ENCODE peak calls at places on chromosome 12, in seven cellular contexts. D is neural progenitor cell, A is IMR-90, F is MM.1S, Q is endothelial cell of umbilical vein, M is astrocyte, H is fibroblast of lung. S is an unnamed sample.
A peak's percentile ranks its signal among the peaks of the same experiment; 100 is the strongest.

GRCh38 chr12:105986779-105987686 is 151.7 kb downstream of the NUAK1 start:
- DNase-seq in A (peak; percentile 95), F (peak; percentile 55), M (peak; percentile 99), Q (no peak), D (no peak), H (peak; percentile 53), S (peak; percentile 37)

GRCh38 chr12:126538888-126539287 is 1473.7 kb downstream of the AACS start:
- DNase-seq in F (no peak), A (no peak), H (no peak), M (no peak), D (no peak), Q (no peak), S (no peak)

GRCh38 chr12:27013606-27014084 is 539 bp downstream of the TM7SF3 start:
- DNase-seq in D (peak; percentile 41), A (peak; percentile 47), H (peak; percentile 48), F (peak; percentile 12), M (peak; percentile 20), Q (peak; percentile 55), S (peak; percentile 41)

GRCh38 chr12:112130461-112130998 is 5.2 kb downstream of the TRAFD1 start:
- DNase-seq in D (no peak), F (peak; percentile 48), H (peak; percentile 41), Q (peak; percentile 72), M (no peak), A (peak; percentile 36), S (peak; percentile 46)

GRCh38 chr12:92288533-92288932 is 142.9 kb upstream of the BTG1 start:
- DNase-seq in Q (no peak), A (no peak), D (no peak), F (no peak), M (no peak), H (peak; percentile 19), S (no peak)

GRCh38 chr12:51871126-51871525 is 16.8 kb upstream of the ANKRD33 start:
- DNase-seq in A (no peak), Q (no peak), M (no peak), F (no peak), D (no peak), H (no peak), S (no peak)

GRCh38 chr12:65533177-65533883 is 254.8 kb downstream of the MSRB3 start:
- DNase-seq in D (no peak), F (no peak), A (peak; percentile 52), M (peak; percentile 83), H (peak; percentile 78), Q (peak; percentile 85), S (no peak)

GRCh38 chr12:55712154-55712553 is 3.7 kb upstream of the BLOC1S1 start:
- DNase-seq in A (no peak), M (no peak), D (no peak), H (no peak), Q (no peak), F (no peak), S (no peak)

GRCh38 chr12:1013618-1014489 is 22.8 kb downstream of the ERC1 start:
- DNase-seq in Q (peak; percentile 64), H (peak; percentile 86), F (no peak), M (peak; percentile 79), A (peak; percentile 87), D (no peak), S (peak; percentile 13)

GRCh38 chr12:106581543-106582263 is 1.1 kb upstream of the RFX4 start:
- DNase-seq in Q (no peak), D (peak; percentile 90), A (no peak), M (no peak), F (no peak), H (no peak), S (peak; percentile 52)

GRCh38 chr12:115583591-115583990 is 693.9 kb downstream of the MED13L start:
- DNase-seq in F (no peak), D (no peak), M (no peak), A (no peak), Q (no peak), H (no peak), S (no peak)

GRCh38 chr12:553216-554000 is 93.7 kb downstream of the B4GALNT3 start:
- DNase-seq in D (no peak), Q (no peak), A (no peak), H (no peak), M (no peak), F (peak; percentile 17), S (no peak)

GRCh38 chr12:29551879-29552278 is 54.4 kb upstream of the OVCH1 start:
- DNase-seq in D (no peak), Q (no peak), H (no peak), F (no peak), M (no peak), A (no peak), S (no peak)

GRCh38 chr12:117162167-117162539 is 28.1 kb downstream of the FBXO21 start:
- DNase-seq in F (no peak), M (no peak), D (no peak), Q (no peak), H (no peak), A (no peak), S (no peak)

GRCh38 chr12:88764781-88765470 is 184.7 kb upstream of the KITLG start:
- DNase-seq in H (peak; percentile 28), D (no peak), M (peak; percentile 4), Q (no peak), A (peak; percentile 47), F (no peak), S (no peak)

GRCh38 chr12:662541-663292 is 528 bp downstream of the NINJ2 start:
- DNase-seq in H (no peak), D (no peak), Q (no peak), F (no peak), M (peak; percentile 5), A (no peak), S (no peak)

GRCh38 chr12:132629330-132629729 is 10.8 kb downstream of the P2RX2 start:
- DNase-seq in Q (no peak), F (no peak), D (no peak), A (no peak), H (no peak), M (no peak), S (no peak)

GRCh38 chr12:109793411-109793810 is 39.8 kb downstream of the TRPV4 start:
- DNase-seq in A (no peak), H (no peak), F (no peak), M (no peak), D (no peak), Q (no peak), S (no peak)

GRCh38 chr12:23816394-23816851 is 133.0 kb downstream of the SOX5 start:
- DNase-seq in H (no peak), M (no peak), Q (no peak), A (no peak), F (no peak), D (no peak), S (no peak)

DNA sequence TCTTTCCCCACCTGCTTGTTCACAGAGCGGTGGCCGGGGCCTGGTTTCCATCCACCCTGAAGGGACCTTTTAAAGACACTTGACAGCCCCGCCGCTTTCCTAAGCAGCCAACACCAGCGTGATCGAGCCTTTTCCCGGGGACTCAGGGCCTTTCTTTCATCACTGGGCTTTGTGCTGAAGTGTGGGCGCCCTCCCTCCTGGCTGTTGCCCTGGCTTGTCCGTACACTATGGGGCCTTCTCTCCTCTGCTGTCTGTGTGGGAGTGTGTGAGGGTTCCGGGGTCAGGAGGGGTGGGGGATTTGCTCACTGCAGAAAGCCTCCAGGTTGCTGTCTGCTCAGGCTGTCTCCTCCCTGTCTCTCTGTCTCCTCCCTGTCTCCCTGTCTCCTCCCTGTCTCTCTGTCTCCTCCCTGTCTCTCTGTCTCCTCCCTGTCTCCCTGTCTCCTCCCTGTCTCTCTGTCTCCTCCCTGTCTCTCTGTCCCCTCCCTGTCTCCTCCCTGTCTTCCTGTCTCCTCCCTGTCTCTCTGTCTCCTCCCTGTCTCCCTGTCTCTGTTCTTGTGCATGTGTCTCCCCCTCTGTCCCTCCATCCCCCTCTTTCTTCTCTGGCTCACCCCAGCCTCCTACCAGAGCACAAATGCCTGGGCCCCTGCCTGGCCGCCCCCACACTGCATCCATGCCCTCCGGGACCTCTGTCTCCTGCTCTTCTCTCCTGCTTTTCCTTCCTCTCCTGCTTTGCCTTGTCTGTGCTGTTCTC is 64.7 kb downstream of the CCDC92 start:
- DNase-seq in D (peak; percentile 45), Q (no peak), H (no peak), A (no peak), F (no peak), M (no peak), S (peak; percentile 30)
- H3K4me3 ChIP-seq in D (no peak overlapping the region), Q (no peak overlapping the region), H (no peak overlapping the region), A (no peak overlapping the region), F (no peak overlapping the region), M (no peak overlapping the region), S (no peak overlapping the region)

GRCh38 chr12:3998968-3999792 is 126.0 kb upstream of the PARP11 start:
- DNase-seq in M (no peak), Q (no peak), D (no peak), F (no peak), A (no peak), H (no peak), S (peak; percentile 89)
- H2AFZ ChIP-seq in M (no peak overlapping the region), Q (no peak overlapping the region), D (no peak overlapping the region), F (no peak overlapping the region), A (no peak overlapping the region), H (no peak overlapping the region), S (no peak overlapping the region)

GRCh38 chr12:129885287-129885686 is 18.5 kb downstream of the TMEM132D start:
- DNase-seq in F (no peak), M (no peak), H (no peak), D (no peak), A (no peak), Q (no peak), S (no peak)

GRCh38 chr12:129887047-129887568 is 16.7 kb downstream of the TMEM132D start:
- DNase-seq in A (no peak), M (peak; percentile 40), D (no peak), H (no peak), Q (no peak), F (no peak), S (peak; percentile 49)

DNA sequence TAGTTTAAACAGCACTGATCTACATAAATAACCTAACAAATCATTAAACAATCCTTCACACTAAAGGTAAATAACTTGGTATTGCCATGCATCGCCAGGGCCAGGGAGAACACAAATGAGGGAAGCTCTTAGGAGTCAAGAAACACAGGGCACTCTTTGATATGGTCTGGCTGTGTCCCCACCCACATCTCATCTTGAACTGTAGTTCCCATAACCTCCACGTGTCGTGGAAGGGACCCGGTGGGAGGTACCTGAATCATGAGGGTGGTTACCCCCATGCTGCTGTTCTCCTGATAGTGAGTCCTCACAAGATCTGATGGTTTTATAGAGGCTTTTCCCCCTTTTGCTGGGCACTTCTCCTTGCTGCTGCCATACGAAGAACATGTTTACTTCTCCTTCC is 17.3 kb downstream of the TMEM132D start:
- DNase-seq in A (no peak), D (no peak), F (no peak), Q (no peak), H (no peak), M (no peak), S (no peak)
- H3K4me3 ChIP-seq in A (no peak overlapping the region), D (no peak overlapping the region), F (no peak overlapping the region), Q (no peak overlapping the region), H (no peak overlapping the region), M (no peak overlapping the region), S (no peak overlapping the region)

GRCh38 chr12:130066742-130067141 is 95.5 kb upstream of the FZD10 start:
- DNase-seq in M (no peak), A (no peak), Q (no peak), D (no peak), F (no peak), H (no peak), S (no peak)

GRCh38 chr12:130073721-130074120 is 88.5 kb upstream of the FZD10 start:
- DNase-seq in F (no peak), Q (no peak), H (no peak), A (no peak), M (no peak), D (no peak), S (no peak)

GRCh38 chr12:130068741-130069140 is 93.5 kb upstream of the FZD10 start:
- DNase-seq in H (no peak), Q (no peak), F (no peak), D (no peak), A (no peak), M (no peak), S (no peak)

GRCh38 chr12:130074661-130075406 is 87.4 kb upstream of the FZD10 start:
- DNase-seq in D (no peak), Q (no peak), M (no peak), F (no peak), H (no peak), A (no peak), S (no peak)

GRCh38 chr12:130070017-130070653 is 92.1 kb upstream of the FZD10 start:
- DNase-seq in D (no peak), A (no peak), H (no peak), F (no peak), M (no peak), Q (no peak), S (no peak)
- H2AFZ ChIP-seq in D (no peak overlapping the region), A (no peak overlapping the region), H (no peak overlapping the region), F (no peak overlapping the region), M (no peak overlapping the region), Q (no peak overlapping the region), S (no peak overlapping the region)

S was measured in hepatocyte.